ENCODE peak calls at places on chromosomes 11 and 22, in eight cellular contexts. Y is caudate nucleus; P is NCI-H2029; Q is HS-5; D is activated CD8-positive, alpha-beta memory T cell treated with anti-CD3 and anti-CD28 coated beads for 4 hours; V is HFFc6; W is OCI-LY7; K is RPMI7951. S is an unnamed sample.

GRCh38 chr22:45105281-45105700 is 58.4 kb upstream of the NUP50 start:
- DNase-seq in Y (no peak), P (peak; percentile 81), Q (peak; percentile 90), D (no peak), V (peak; percentile 62), W (no peak), K (peak; percentile 70), S (no peak)

GRCh38 chr11:113873241-113873626 is 2.1 kb downstream of the USP28 start:
- DNase-seq in Y (peak; percentile 80), P (no peak), Q (no peak), D (no peak), V (no peak), W (no peak), K (no peak), S (no peak)

GRCh38 chr22:46810856-46811786 is 48.7 kb downstream of the TBC1D22A start:
- DNase-seq in Y (no peak), P (no peak), Q (no peak), D (no peak), V (no peak), W (no peak), K (no peak), S (no peak)

GRCh38 chr11:111269146-111269868 is 23.8 kb downstream of the POU2AF2 start:
- DNase-seq in Y (no peak), P (no peak), Q (no peak), D (no peak), V (no peak), W (no peak), K (no peak), S (no peak)

GRCh38 chr11:92707173-92707619 is 262.3 kb upstream of the MTNR1B start:
- DNase-seq in Y (no peak), P (peak; percentile 96), Q (no peak), D (no peak), V (no peak), W (no peak), K (no peak), S (peak; percentile 42)

GRCh38 chr11:13011366-13012036 is 2.4 kb downstream of the RASSF10 start:
- DNase-seq in Y (no peak), P (no peak), Q (no peak), D (no peak), V (no peak), W (no peak), K (no peak), S (no peak)

GRCh38 chr11:76604652-76605241 is 65.8 kb downstream of the LRRC32 start:
- DNase-seq in Y (no peak), P (no peak), Q (no peak), D (no peak), V (peak; percentile 36), W (no peak), K (peak; percentile 98), S (no peak)

GRCh38 chr11:82883853-82884252 is 16.4 kb downstream of the PRCP start:
- DNase-seq in Y (no peak), P (no peak), Q (no peak), D (no peak), V (no peak), W (no peak), K (no peak), S (no peak)

GRCh38 chr11:92380882-92381281 is 156.3 kb downstream of the FAT3 start:
- DNase-seq in Y (no peak), P (no peak), Q (peak; percentile 78), D (no peak), V (peak; percentile 50), W (no peak), K (peak; percentile 47), S (no peak)

GRCh38 chr11:86063536-86063935 is 5.3 kb downstream of the PICALM start:
- DNase-seq in Y (no peak), P (no peak), Q (peak; percentile 43), D (no peak), V (peak; percentile 71), W (no peak), K (peak; percentile 37), S (no peak)

GRCh38 chr22:37775785-37776638 is 31.7 kb upstream of the GCAT start:
- DNase-seq in Y (no peak), P (no peak), Q (peak; percentile 62), D (no peak), V (peak; percentile 90), W (no peak), K (peak; percentile 51), S (no peak)

GRCh38 chr11:46659908-46660307 is 40.5 kb downstream of the ARHGAP1 start:
- DNase-seq in Y (no peak), P (no peak), Q (no peak), D (no peak), V (no peak), W (no peak), K (no peak), S (no peak)